ENCODE peak calls at places on chromosomes 6 and 20, in six cellular contexts. W is Peyer's patch, F is ascending aorta, U is PC-3, M is body of pancreas, V is neuronal stem cell. H is an unnamed sample.

GRCh38 chr6:38184041-38184779 is 364.7 kb downstream of the ZFAND3 start:
- DNase-seq in W (no peak), F (peak), U (no peak), M (no peak), V (no peak), H (no peak)

GRCh38 chr20:56604690-56605089 is 24.4 kb upstream of the TFAP2C start:
- DNase-seq in W (no peak), F (no peak), U (no peak), M (no peak), V (no peak), H (peak)

GRCh38 chr6:74735304-74735703 is 470.5 kb downstream of the COL12A1 start:
- DNase-seq in W (no peak), F (peak), U (peak), M (no peak), V (no peak), H (no peak)

GRCh38 chr20:50916257-50916656 is 15.0 kb downstream of the ADNP start:
- DNase-seq in W (no peak), F (no peak), U (peak), M (no peak), V (no peak), H (peak)

GRCh38 chr6:78867020-78867369 is 356 bp upstream of the IRAK1BP1 start:
- DNase-seq in W (no peak), F (no peak), U (no peak), M (no peak), V (no peak), H (no peak)

GRCh38 chr6:166786704-166787293 is 159.7 kb upstream of the RPS6KA2 start:
- DNase-seq in W (no peak), F (no peak), U (peak), M (peak), V (peak), H (peak)

GRCh38 chr6:108630050-108630714 is 69.5 kb downstream of the FOXO3 start:
- DNase-seq in W (no peak), F (no peak), U (no peak), M (no peak), V (no peak), H (no peak)

GRCh38 chr20:23317081-23317480 is 33.5 kb upstream of the NXT1 start:
- DNase-seq in W (no peak), F (no peak), U (no peak), M (no peak), V (no peak), H (no peak)

GRCh38 chr20:3031524-3032147 is 11.8 kb upstream of the GNRH2 start:
- DNase-seq in W (no peak), F (no peak), U (no peak), M (no peak), V (no peak), H (no peak)

GRCh38 chr20:9110916-9111432 is 42.1 kb downstream of the PLCB4 start:
- DNase-seq in W (no peak), F (no peak), U (no peak), M (no peak), V (no peak), H (no peak)

GRCh38 chr6:107414246-107414645 is 45.1 kb downstream of the PDSS2 start:
- DNase-seq in W (no peak), F (no peak), U (no peak), M (no peak), V (no peak), H (no peak)

GRCh38 chr6:157638779-157639178 is 184.3 kb upstream of the SNX9 start:
- DNase-seq in W (no peak), F (no peak), U (no peak), M (no peak), V (no peak), H (no peak)

GRCh38 chr6:82906951-82907350 is 158.7 kb downstream of the UBE3D start:
- DNase-seq in W (no peak), F (no peak), U (peak), M (no peak), V (no peak), H (no peak)

GRCh38 chr6:44580901-44581300 is 193.4 kb downstream of the CDC5L start:
- DNase-seq in W (no peak), F (no peak), U (peak), M (no peak), V (no peak), H (no peak)

GRCh38 chr6:90895299-90896164 is 308.7 kb upstream of the MAP3K7 start:
- DNase-seq in W (no peak), F (no peak), U (no peak), M (no peak), V (no peak), H (no peak)

GRCh38 chr6:7260291-7261029 is 52.5 kb downstream of the SSR1 start:
- DNase-seq in W (no peak), F (no peak), U (no peak), M (no peak), V (no peak), H (no peak)

GRCh38 chr20:61454053-61454452 is 202.0 kb downstream of the CDH4 start:
- DNase-seq in W (no peak), F (no peak), U (no peak), M (no peak), V (no peak), H (no peak)

GRCh38 chr6:11653028-11653583 is 115.6 kb downstream of the TMEM170B start:
- DNase-seq in W (no peak), F (no peak), U (peak), M (peak), V (no peak), H (no peak)

GRCh38 chr20:64200740-64201139 is 36.5 kb downstream of the MYT1 start:
- DNase-seq in W (no peak), F (no peak), U (no peak), M (no peak), V (no peak), H (no peak)

GRCh38 chr6:71394001-71394432 is 105.4 kb downstream of the OGFRL1 start:
- DNase-seq in W (no peak), F (no peak), U (peak), M (no peak), V (no peak), H (no peak)

GRCh38 chr20:21099653-21100589 is 6.2 kb downstream of the LINC00237 start:
- DNase-seq in W (peak), F (no peak), U (no peak), M (peak), V (no peak), H (peak)

GRCh38 chr6:143620461-143620860 is 57.3 kb upstream of the PHACTR2 start:
- DNase-seq in W (no peak), F (no peak), U (peak), M (no peak), V (no peak), H (no peak)

GRCh38 chr20:24768226-24768625 is 180.8 kb upstream of the CST7 start:
- DNase-seq in W (no peak), F (peak), U (peak), M (peak), V (no peak), H (no peak)

GRCh38 chr6:139523986-139524385 is 149.5 kb upstream of the CITED2 start:
- DNase-seq in W (no peak), F (no peak), U (no peak), M (no peak), V (no peak), H (no peak)

GRCh38 chr6:2164481-2164880 is 80.9 kb downstream of the GMDS start:
- DNase-seq in W (no peak), F (no peak), U (no peak), M (no peak), V (no peak), H (no peak)

GRCh38 chr6:52233975-52234823 is 10.1 kb downstream of the IL17F start:
- DNase-seq in W (no peak), F (no peak), U (peak), M (peak), V (peak), H (peak)

GRCh38 chr6:111909238-111909637 is 36.0 kb upstream of the FYN start:
- DNase-seq in W (no peak), F (no peak), U (no peak), M (no peak), V (no peak), H (no peak)

GRCh38 chr6:150874184-150874583 is 8.7 kb downstream of the MTHFD1L start:
- DNase-seq in W (no peak), F (peak), U (no peak), M (no peak), V (no peak), H (no peak)

GRCh38 chr20:11193241-11193640 is 519.4 kb upstream of the JAG1 start:
- DNase-seq in W (no peak), F (no peak), U (peak), M (no peak), V (no peak), H (no peak)

GRCh38 chr6:110255356-110255755 is 75.1 kb downstream of the CDC40 start:
- DNase-seq in W (no peak), F (no peak), U (peak), M (no peak), V (peak), H (peak)

GRCh38 chr6:66307490-66307889 is 600.5 kb upstream of the EYS start:
- DNase-seq in W (no peak), F (no peak), U (no peak), M (no peak), V (no peak), H (no peak)

GRCh38 chr20:59932616-59933295 is 681 bp downstream of the SYCP2 start:
- DNase-seq in W (no peak), F (no peak), U (no peak), M (no peak), V (no peak), H (no peak)
- H3K4me3 ChIP-seq in W (peak), F (peak), U (no peak), M (no peak), V (no peak), H (no peak)

DNA sequence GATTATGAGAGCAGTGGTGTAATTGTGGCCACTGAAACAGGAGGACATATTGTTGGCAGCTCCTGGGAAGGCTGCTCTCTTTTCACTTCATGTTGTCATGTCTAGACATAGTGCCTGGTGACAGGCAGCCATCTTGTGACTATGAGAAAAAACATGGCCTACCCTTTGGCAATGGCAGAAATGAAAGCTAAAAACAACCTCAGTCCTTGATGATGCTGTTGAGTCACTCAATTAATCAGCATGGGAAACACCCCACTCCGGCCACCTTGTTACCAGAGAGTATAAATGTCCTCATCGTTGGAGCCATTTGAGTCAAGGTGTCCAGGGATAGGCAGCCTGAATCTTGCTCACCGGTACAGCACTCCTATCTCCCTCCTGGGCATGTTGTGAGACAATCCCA is 31.2 kb upstream of the HMGA1 start:
- DNase-seq in W (no peak), F (no peak), U (no peak), M (no peak), V (no peak), H (no peak)
- H3K4me3 ChIP-seq in W (no peak), F (no peak), U (no peak), M (no peak), V (no peak), H (no peak)

DNA sequence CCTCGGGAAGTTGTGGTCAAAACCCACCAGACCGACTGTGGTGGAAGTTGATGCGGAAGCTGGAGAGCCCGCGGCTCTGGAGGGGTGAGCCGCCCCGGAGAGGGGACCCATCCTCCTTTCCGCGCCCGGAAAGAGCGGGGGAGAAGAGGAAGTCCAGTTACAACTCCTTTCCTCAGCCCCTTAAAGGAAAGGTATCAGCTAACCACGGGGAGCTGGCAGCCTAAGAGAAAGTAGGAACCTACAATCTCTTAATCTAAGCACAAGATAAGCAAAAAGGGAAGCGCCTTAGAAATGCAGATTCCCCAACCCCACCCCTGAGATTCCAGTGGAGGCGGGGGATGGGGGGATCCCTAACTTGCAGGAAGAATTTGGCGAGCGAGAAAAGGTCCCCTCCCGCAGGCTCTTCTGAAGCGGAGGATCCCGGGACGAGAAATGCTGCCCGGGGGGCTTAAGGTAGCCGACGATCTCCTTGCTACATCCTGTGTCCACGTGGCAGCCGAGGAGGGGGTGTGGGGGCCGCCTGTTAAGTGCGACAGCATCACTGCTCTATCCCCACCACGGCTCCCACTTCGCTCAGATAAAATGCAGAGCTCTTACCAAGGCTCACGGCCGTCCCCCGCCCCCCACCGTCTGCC is 87.6 kb downstream of the ZFP64 start:
- DNase-seq in W (no peak), F (no peak), U (no peak), M (no peak), V (no peak), H (no peak)
- H3K4me3 ChIP-seq in W (peak), F (peak), U (no peak), M (no peak), V (peak), H (no peak)

DNA sequence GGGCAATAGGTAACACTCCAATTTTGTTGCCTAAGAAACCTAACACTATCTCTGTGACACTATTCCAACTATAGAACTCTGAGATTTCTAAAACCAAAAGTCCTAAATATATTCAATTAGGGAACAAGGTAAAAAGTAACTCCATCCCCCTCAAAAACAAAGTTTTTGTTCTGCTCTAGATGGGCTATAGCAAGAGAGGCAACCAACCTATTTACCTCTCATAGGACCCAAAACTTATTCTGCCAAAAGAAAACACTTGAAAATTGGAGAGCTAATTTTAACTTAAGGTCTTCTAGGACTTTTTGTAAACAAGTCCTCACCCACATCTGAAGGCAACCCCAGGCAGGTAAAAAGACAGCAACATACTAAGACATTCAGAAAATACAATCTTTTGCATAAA is 7.7 kb downstream of the RBM39 start:
- DNase-seq in W (no peak), F (no peak), U (no peak), M (no peak), V (no peak), H (no peak)
- H3K4me3 ChIP-seq in W (no peak), F (no peak), U (no peak), M (no peak), V (no peak), H (no peak)

DNA sequence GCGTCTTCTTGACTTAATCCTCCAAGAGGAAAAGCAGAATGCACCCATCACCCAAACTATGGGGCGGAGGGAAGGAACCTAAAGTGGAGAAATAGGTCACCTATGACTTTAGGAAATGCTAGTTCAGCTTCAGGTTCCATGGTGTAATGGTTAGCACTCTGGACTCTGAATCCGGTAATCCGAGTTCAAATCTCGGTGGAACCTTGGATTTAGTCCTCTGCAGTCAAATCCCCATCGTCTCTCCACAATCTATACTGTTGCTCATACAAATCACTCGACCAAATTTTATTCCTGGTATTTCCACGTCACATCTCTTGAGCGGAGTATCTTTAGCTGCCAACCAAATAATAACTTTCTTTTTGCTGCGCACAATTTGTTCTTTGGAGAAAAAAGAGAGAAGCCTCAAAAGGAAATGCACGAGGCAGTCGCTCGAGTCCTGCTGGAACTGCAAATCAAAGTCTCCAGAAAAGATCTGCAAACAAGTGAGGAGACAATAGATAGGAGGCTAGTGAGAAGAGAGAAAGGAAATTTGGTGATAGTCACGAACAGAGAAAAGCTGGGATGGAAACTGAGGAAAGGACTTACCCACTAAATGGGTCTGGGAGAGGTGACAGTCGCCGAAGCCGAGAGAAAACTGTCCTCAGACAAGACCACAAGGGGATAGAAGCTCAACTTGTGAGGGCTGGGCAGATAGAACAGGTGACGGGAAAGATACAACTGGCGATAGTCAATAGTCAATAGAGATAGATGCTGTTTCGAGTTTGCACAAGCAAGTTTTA is 16.6 kb downstream of the POM121L2 start:
- DNase-seq in W (no peak), F (no peak), U (peak), M (no peak), V (no peak), H (peak)
- H3K4me3 ChIP-seq in W (no peak), F (no peak), U (peak), M (no peak), V (peak), H (no peak)

DNA sequence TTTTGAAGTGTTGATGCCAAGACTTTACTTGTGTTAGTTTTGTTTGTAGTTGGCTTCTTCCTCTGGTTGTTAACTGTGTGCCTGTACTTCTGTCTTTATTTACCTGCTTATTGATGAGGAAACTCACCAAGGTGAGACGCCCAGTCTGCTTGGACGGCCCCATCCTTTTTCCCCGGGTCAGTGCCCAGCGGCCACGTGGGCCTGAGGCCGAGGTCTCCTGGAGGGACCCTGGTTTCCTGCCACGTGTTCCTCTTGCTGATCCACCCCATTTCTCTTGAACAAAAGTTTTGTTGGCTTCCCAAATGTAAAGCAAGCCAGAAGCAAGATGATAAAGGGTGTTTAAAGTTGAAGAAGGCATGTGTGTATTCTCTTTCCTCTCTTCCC is 24.8 kb downstream of the DUSP22 start:
- DNase-seq in W (peak), F (no peak), U (no peak), M (no peak), V (no peak), H (no peak)
- H3K4me3 ChIP-seq in W (no peak), F (no peak), U (no peak), M (no peak), V (no peak), H (no peak)

DNA sequence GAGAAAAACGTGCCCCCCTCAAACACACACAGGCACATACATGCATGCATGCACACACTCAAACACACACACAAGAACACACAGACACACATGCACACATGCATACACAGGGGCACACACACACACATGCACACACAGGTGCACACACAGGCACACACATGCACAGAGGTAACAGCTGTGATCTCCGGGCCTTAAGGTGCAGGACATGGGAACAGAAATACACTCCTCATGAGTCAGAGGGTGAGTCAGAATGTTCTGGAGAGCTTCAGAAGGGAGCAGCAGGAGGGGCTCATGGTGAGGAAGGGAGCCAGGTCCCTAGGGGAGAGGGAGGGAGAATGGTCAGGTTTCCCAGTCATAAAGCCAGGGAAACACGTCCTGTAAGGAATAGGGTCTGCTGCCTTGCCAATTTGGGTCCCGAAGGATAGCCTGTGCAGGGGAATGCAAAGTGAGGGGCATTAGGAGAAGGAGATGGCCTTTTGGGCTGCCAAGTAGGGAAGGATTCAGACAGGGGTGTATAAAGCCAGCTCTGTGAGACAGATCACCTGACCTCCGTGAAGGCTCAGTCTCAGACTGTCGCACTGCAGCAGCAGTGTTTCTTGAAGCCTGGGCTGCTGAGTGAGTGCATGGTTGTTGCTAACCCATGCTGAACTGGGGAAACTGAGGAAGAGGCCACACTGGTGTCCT is 123.9 kb downstream of the MAFB start:
- DNase-seq in W (no peak), F (no peak), U (peak), M (no peak), V (no peak), H (peak)
- H3K4me3 ChIP-seq in W (no peak), F (no peak), U (no peak), M (no peak), V (peak), H (no peak)

DNA sequence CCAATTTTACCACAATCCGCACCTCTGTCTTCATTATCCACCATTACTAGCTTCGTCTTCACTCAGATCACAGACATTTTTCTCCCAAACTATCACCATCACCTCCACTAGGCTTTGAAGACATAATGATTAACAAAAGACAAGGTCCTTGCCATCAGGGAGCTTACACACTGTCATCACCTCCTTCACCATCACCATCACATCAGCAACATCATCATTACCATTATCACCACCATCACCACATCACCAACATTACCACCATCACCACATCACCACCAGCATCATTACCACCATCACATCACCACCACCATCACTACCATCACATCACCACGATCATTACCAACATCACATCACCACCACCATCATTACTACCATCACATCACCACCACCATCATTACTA is 4.4 kb upstream of the SLC22A7 start:
- DNase-seq in W (no peak), F (no peak), U (no peak), M (no peak), V (no peak), H (no peak)
- H3K4me3 ChIP-seq in W (no peak), F (no peak), U (no peak), M (no peak), V (no peak), H (no peak)